ENCODE peak calls at places on chromosomes 3 and 15, in six cellular contexts. U is K562, S is H1, X is HL-60, P is HepG2, D is GM12878. F is an unnamed sample.

GRCh38 chr3:190429681-190430080 is 20.0 kb downstream of the TMEM207 start:
- DNase-seq in S (no peak), P (no peak), U (no peak), X (no peak), D (no peak), F (no peak)

GRCh38 chr3:10160346-10160745 is 4.4 kb upstream of the IRAK2 start:
- DNase-seq in P (no peak), S (no peak), X (no peak), U (no peak), D (no peak), F (no peak)

GRCh38 chr3:53791317-53791716 is 54.9 kb downstream of the CHDH start:
- DNase-seq in X (no peak), P (no peak), D (no peak), U (no peak), S (no peak), F (no peak)

GRCh38 chr15:68566377-68566954 is 12.3 kb upstream of the CORO2B start:
- DNase-seq in X (no peak), D (no peak), P (no peak), U (no peak), S (no peak), F (no peak)

GRCh38 chr15:39465843-39466242 is 115.0 kb upstream of the THBS1 start:
- DNase-seq in X (no peak), D (no peak), S (no peak), U (no peak), P (no peak), F (no peak)

GRCh38 chr3:44000586-44000985 is 241.1 kb upstream of the TOPAZ1 start:
- DNase-seq in D (no peak), U (no peak), S (no peak), X (no peak), P (no peak), F (no peak)

GRCh38 chr3:50436063-50436674 is 67.3 kb downstream of the CACNA2D2 start:
- DNase-seq in S (peak), X (peak), U (peak), P (peak), D (no peak), F (peak)

GRCh38 chr15:43748376-43748775 is 2.1 kb downstream of the PDIA3 start:
- DNase-seq in S (no peak), D (no peak), X (no peak), U (peak), P (no peak), F (no peak)

GRCh38 chr3:128492353-128493220 is at the start of gene GATA2:
- DNase-seq in D (no peak), X (no peak), U (peak), S (peak), P (no peak), F (no peak)

GRCh38 chr3:131083190-131083863 is 56.6 kb downstream of the NEK11 start:
- DNase-seq in S (no peak), X (no peak), U (no peak), D (no peak), P (no peak), F (peak)

GRCh38 chr15:98083203-98083910 is 122.9 kb downstream of the ARRDC4 start:
- DNase-seq in U (no peak), X (no peak), D (no peak), P (no peak), S (no peak), F (no peak)

GRCh38 chr3:127038476-127038875 is 55.6 kb downstream of the PLXNA1 start:
- DNase-seq in X (no peak), S (no peak), P (no peak), U (no peak), D (no peak), F (no peak)

GRCh38 chr3:60268123-60268522 is 983.1 kb downstream of the FHIT start:
- DNase-seq in X (no peak), D (no peak), P (no peak), U (no peak), S (no peak), F (no peak)

GRCh38 chr3:169227911-169228310 is 435.6 kb downstream of the MECOM start:
- DNase-seq in S (no peak), D (peak), U (no peak), P (no peak), X (peak), F (no peak)

GRCh38 chr15:22979069-22979698 is 984 bp downstream of the CYFIP1 start:
- DNase-seq in X (peak), P (peak), D (no peak), S (peak), U (peak), F (peak)

GRCh38 chr3:65732060-65732933 is 306.4 kb downstream of the MAGI1 start:
- DNase-seq in U (peak), X (peak), D (peak), S (no peak), P (peak), F (peak)

GRCh38 chr15:30922469-30923311 is 19.0 kb downstream of the FAN1 start:
- DNase-seq in P (peak), U (no peak), D (no peak), S (peak), X (no peak), F (no peak)

GRCh38 chr15:43769584-43770228 is 7.1 kb downstream of the ELL3 start:
- DNase-seq in S (peak), D (no peak), X (peak), P (peak), U (peak), F (peak)

GRCh38 chr15:38809621-38810020 is 245.0 kb upstream of the RASGRP1 start:
- DNase-seq in U (no peak), X (no peak), S (no peak), P (no peak), D (no peak), F (no peak)

GRCh38 chr3:197216169-197216860 is 82.1 kb downstream of the DLG1 start:
- DNase-seq in X (no peak), D (no peak), P (no peak), S (no peak), U (no peak), F (no peak)

GRCh38 chr3:114376516-114376915 is 82.7 kb downstream of the TIGIT start:
- DNase-seq in U (no peak), P (no peak), S (no peak), D (no peak), X (no peak), F (no peak)

GRCh38 chr15:75342221-75342620 is 4.6 kb upstream of the NEIL1 start:
- DNase-seq in D (no peak), U (no peak), X (no peak), P (no peak), S (no peak), F (no peak)

GRCh38 chr3:118884748-118885206 is 149.9 kb downstream of the IGSF11 start:
- DNase-seq in S (peak), P (peak), U (peak), D (no peak), X (peak), F (peak)

GRCh38 chr3:25035511-25035910 is 392.6 kb upstream of the RARB start:
- DNase-seq in U (no peak), P (no peak), D (no peak), X (no peak), S (no peak), F (no peak)

GRCh38 chr3:180253283-180253682 is 216.5 kb upstream of the PEX5L start:
- DNase-seq in P (no peak), D (no peak), S (no peak), U (no peak), X (no peak), F (no peak)

GRCh38 chr3:179961081-179962078 is 75.4 kb downstream of the PEX5L start:
- DNase-seq in U (no peak), S (no peak), D (peak), X (no peak), P (no peak), F (no peak)

GRCh38 chr3:86245360-86245759 is 745.6 kb downstream of the VGLL3 start:
- DNase-seq in P (no peak), S (no peak), U (no peak), D (no peak), X (no peak), F (peak)

GRCh38 chr3:196431193-196432136 is 762 bp downstream of the UBXN7 start:
- DNase-seq in P (peak), U (peak), S (peak), X (peak), D (no peak), F (peak)

GRCh38 chr3:84547971-84548970 is 410.5 kb upstream of the CADM2 start:
- DNase-seq in P (peak), U (peak), D (no peak), S (peak), X (peak), F (peak)

GRCh38 chr15:96372554-96372953 is 42.1 kb downstream of the NR2F2 start:
- DNase-seq in U (no peak), D (no peak), X (no peak), P (no peak), S (no peak), F (no peak)

GRCh38 chr3:72903004-72903403 is 15.2 kb downstream of the GXYLT2 start:
- DNase-seq in D (no peak), U (no peak), S (no peak), X (no peak), P (peak), F (no peak)

GRCh38 chr15:70596354-70597055 is 166.9 kb downstream of the UACA start:
- DNase-seq in X (no peak), S (no peak), D (no peak), P (peak), U (no peak), F (no peak)

GRCh38 chr3:39105687-39106063 is 1.8 kb downstream of the GORASP1 start:
- DNase-seq in X (no peak), S (no peak), P (no peak), D (no peak), U (no peak), F (no peak)

GRCh38 chr15:23039917-23040281 is 530 bp upstream of the TUBGCP5 start:
- DNase-seq in S (no peak), U (no peak), D (no peak), P (no peak), X (no peak), F (no peak)

GRCh38 chr3:148820885-148821284 is 6.7 kb upstream of the CPB1 start:
- DNase-seq in S (no peak), X (no peak), D (no peak), U (no peak), P (no peak), F (no peak)

GRCh38 chr3:165346503-165346902 is 150.3 kb upstream of the SLITRK3 start:
- DNase-seq in X (no peak), D (no peak), S (no peak), P (no peak), U (no peak), F (no peak)

GRCh38 chr15:34621675-34622074 is 38.2 kb upstream of the GOLGA8B start:
- DNase-seq in X (no peak), S (no peak), P (peak), D (no peak), U (peak), F (peak)

GRCh38 chr15:39232512-39232911 is 348.4 kb upstream of the THBS1 start:
- DNase-seq in U (no peak), X (no peak), S (no peak), P (no peak), D (no peak), F (peak)

GRCh38 chr3:123344175-123344908 is 104.5 kb downstream of the ADCY5 start:
- DNase-seq in U (peak), S (no peak), P (no peak), X (no peak), D (no peak), F (no peak)

GRCh38 chr15:99452728-99453643 is 112.8 kb upstream of the MEF2A start:
- DNase-seq in U (no peak), P (peak), D (peak), S (peak), X (peak), F (peak)

GRCh38 chr15:99450896-99451358 is 114.9 kb upstream of the MEF2A start:
- DNase-seq in D (no peak), S (peak), P (no peak), X (peak), U (peak), F (no peak)

GRCh38 chr15:99449514-99449913 is 116.3 kb upstream of the MEF2A start:
- DNase-seq in X (no peak), D (no peak), S (no peak), P (no peak), U (no peak), F (no peak)

GRCh38 chr15:99452010-99452409 is 113.8 kb upstream of the MEF2A start:
- DNase-seq in X (no peak), D (no peak), P (no peak), S (peak), U (no peak), F (no peak)

GRCh38 chr15:99451484-99451883 is 114.3 kb upstream of the MEF2A start:
- DNase-seq in P (no peak), U (no peak), S (peak), X (no peak), D (no peak), F (no peak)
- TF ChIP-seq GABPA in P (no peak), U (no peak), S (no peak), X (no peak), D (no peak), F (no peak)

DNA sequence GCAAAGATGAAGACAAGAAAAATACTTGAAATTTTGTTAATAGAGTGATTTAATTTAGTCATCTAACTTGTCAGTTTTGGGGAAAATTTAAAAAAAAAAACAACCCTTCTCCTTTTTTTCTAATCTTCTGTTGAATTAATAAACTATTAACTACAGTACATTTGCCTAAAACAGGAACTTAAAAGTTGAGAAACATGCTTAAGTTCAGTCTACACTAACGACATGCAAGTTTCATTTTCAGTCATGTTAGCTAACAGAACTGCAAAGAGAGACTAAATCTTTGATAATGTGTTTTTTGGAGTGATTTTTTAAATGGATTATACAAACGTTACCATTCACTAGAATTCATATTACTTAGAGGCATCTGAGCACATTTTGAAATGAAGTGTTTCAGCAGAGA is 71.9 kb upstream of the MBNL1 start:
- DNase-seq in S (no peak), P (no peak), U (no peak), X (no peak), D (no peak), F (no peak)
- TF ChIP-seq GABPA in S (no peak), P (no peak), U (no peak), X (no peak), D (no peak), F (no peak)

DNA sequence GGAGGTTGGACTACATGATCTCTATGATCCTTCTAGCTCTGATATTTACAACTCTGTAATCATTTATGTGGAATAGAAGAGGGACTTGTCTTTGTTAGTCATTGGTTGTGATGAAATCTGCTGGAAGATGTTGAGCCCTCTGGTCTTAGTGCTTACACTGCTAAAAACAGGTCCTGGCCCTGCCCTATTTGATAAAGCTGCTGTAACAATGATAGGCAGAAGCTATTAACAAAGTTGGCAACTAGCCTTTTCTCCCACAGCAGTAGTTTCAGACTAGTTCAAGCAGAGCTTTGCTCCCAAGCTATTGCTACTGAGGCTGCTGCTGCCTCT is 139.9 kb downstream of the RBPMS2 start:
- DNase-seq in D (peak), U (peak), P (peak), X (no peak), S (no peak), F (peak)
- TF ChIP-seq GABPA in D (no peak), U (no peak), P (no peak), X (no peak), S (no peak), F (no peak)

GRCh38 chr3:172501560-172501959 is 21.7 kb downstream of the TNFSF10 start:
- DNase-seq in S (no peak), X (no peak), U (no peak), P (no peak), D (no peak), F (no peak)
- TF ChIP-seq GABPA in S (no peak), X (no peak), U (no peak), P (no peak), D (no peak), F (no peak)

DNA sequence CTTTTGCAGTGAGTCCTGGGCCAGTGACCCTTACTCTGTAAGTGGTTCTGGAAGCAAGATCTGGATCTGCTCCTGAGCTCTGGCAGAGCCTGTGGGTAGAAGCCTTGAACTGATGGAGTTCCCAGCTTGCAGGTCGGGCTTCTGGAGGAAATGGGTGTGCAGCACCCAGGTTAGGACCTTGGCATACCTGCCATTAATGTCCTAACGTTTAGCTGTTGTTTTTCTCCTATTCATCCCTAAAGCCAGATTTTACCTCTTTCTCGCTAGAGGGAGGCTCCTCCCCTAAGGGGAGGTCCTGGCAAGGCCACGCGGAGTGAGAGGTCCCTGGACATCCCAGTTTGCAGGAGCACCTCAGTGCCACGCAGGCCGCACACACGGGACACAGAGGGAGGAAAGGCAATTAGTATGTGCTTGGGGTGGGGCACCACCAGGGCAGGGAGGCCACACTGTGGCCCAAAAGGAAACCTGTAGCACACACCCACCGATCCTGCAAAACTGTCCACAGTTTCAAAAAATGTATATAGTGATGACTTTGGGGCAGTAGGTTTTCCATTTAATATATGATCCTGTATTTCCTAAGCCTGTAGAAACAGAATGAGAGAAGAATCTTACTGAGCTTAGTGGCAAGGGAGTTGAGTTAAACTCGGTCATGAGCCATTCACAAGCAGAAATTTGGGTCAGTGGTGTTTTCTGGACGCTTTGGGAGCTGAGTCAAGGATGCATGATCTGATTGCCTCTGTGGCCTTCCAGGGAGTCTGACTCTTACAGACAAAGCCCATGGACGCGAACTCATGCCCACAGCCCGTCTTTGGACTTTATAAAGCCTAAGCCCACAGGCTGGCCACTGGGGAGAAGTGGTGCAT is 148.7 kb downstream of the LRRK1 start:
- DNase-seq in P (no peak), S (no peak), X (no peak), D (no peak), U (no peak), F (no peak)
- TF ChIP-seq GABPA in P (no peak), S (no peak), X (no peak), D (no peak), U (no peak), F (no peak)

DNA sequence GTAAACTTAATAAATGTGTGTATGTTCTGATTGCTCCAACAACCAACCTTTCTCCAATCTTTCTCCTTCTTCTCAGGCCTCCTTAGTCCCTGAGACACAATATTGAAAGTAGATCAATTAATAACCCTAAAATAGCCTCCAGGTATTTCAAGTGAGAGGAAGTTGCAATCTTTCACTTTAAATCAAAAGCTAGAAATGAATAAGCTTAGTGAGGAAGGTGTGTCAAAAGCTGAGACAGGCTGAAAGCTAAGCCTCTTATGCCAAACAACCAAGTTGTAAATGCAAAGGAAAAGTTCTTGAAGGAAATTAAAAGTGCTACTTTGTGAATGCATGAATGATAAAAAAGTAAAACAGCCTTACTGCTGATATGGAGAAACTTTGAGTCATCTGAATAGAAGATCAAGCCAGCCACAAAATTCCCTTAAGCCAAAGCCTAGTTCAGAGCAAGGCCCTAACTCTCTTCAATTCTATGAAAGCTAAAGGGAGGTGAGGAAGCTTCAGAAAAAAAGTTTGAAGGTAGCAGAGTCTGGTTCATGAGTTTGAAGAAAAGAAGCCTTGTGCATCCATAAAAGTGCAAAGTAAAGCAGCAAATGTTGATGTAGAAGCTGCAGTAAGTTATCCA is 38.6 kb downstream of the CCDC80 start:
- DNase-seq in U (no peak), S (no peak), D (peak), X (no peak), P (no peak), F (no peak)
- TF ChIP-seq GABPA in U (no peak), S (no peak), D (peak), X (no peak), P (no peak), F (no peak)

GRCh38 chr15:48644827-48645557 is 517 bp downstream of the FBN1 start:
- DNase-seq in X (no peak), S (peak), U (no peak), D (no peak), P (no peak), F (peak)
- TF ChIP-seq GABPA in X (no peak), S (no peak), U (no peak), D (no peak), P (no peak), F (no peak)